ENCODE peak calls at places on chromosomes 12 and 14, in six cellular contexts. T is anterior cingulate cortex; O is NCI-H2171; I is stimulated activated CD8-positive, alpha-beta memory T cell treated with anti-CD3 and anti-CD28 coated beads, Interleukin-15, amount 100 ng/mL, for 4 hours; W is NCI-H1105 treated with DMSO at 0.1 percent for 48 hours; U is Right ventricle myocardium superior. Q is an unnamed sample.

GRCh38 chr12:53499261-53500118 is at the start of gene MAP3K12:
- DNase-seq in T (peak), O (peak), I (no peak), W (peak), U (peak), Q (peak)

GRCh38 chr14:60396718-60397343 is 89.0 kb downstream of the C14orf39 start:
- DNase-seq in T (no peak), O (no peak), I (no peak), W (no peak), U (no peak), Q (no peak)

GRCh38 chr12:76623929-76624328 is 64.4 kb upstream of the OSBPL8 start:
- DNase-seq in T (no peak), O (no peak), I (no peak), W (no peak), U (no peak), Q (no peak)

GRCh38 chr12:70577283-70577634 is 60.0 kb downstream of the PTPRB start:
- DNase-seq in T (no peak), O (no peak), I (no peak), W (no peak), U (no peak), Q (no peak)

GRCh38 chr14:85564841-85565527 is 35.0 kb downstream of the FLRT2 start:
- DNase-seq in T (no peak), O (no peak), I (no peak), W (no peak), U (no peak), Q (no peak)

GRCh38 chr12:28780096-28780495 is 369.0 kb upstream of the FAR2 start:
- DNase-seq in T (no peak), O (no peak), I (no peak), W (no peak), U (no peak), Q (no peak)

GRCh38 chr14:20998139-20998538 is 954 bp upstream of the SLC39A2 start:
- DNase-seq in T (no peak), O (no peak), I (no peak), W (no peak), U (no peak), Q (no peak)

GRCh38 chr12:1908758-1909157 is 9.7 kb downstream of the CACNA2D4 start:
- DNase-seq in T (no peak), O (no peak), I (no peak), W (no peak), U (no peak), Q (no peak)

GRCh38 chr14:58166005-58166983 is 14.3 kb upstream of the ARMH4 start:
- DNase-seq in T (peak), O (peak), I (peak), W (peak), U (peak), Q (peak)

Q was measured in posterior cingulate gyrus.